ENCODE peak calls at places on chromosomes 6 and 20, in nine cellular contexts. One of them, this sample, is unnamed. For H3K4me1, the result is how much of the 10 kb centered on the place peaks cover.

GRCh38 chr6:154931741-154932424 is 63.2 kb upstream of the TIAM2 start:
- DNase-seq in aorta: no peak
- DNase-seq in stomach: no peak
- DNase-seq in ascending aorta: no peak
- DNase-seq in NT2/D1: no peak
- DNase-seq in neural progenitor cell: peak
- DNase-seq in body of pancreas: no peak
- DNase-seq in tibial artery: no peak
- DNase-seq in endothelial cell of umbilical vein: no peak
- DNase-seq in this sample: no peak

GRCh38 chr6:30238178-30238795 is 25.1 kb upstream of the TRIM26 start:
- DNase-seq in aorta: no peak
- DNase-seq in stomach: no peak
- DNase-seq in ascending aorta: no peak
- DNase-seq in NT2/D1: no peak
- DNase-seq in neural progenitor cell: peak
- DNase-seq in body of pancreas: no peak
- DNase-seq in tibial artery: no peak
- DNase-seq in endothelial cell of umbilical vein: no peak
- DNase-seq in this sample: peak

GRCh38 chr20:63702751-63703470 is 4.9 kb downstream of the ARFRP1 start:
- DNase-seq in aorta: no peak
- DNase-seq in stomach: no peak
- DNase-seq in ascending aorta: peak
- DNase-seq in NT2/D1: no peak
- DNase-seq in neural progenitor cell: no peak
- DNase-seq in body of pancreas: peak
- DNase-seq in tibial artery: peak
- DNase-seq in endothelial cell of umbilical vein: no peak
- DNase-seq in this sample: no peak

GRCh38 chr20:54624701-54625472 is 149.5 kb downstream of the DOK5 start:
- DNase-seq in aorta: no peak
- DNase-seq in stomach: no peak
- DNase-seq in ascending aorta: no peak
- DNase-seq in NT2/D1: peak
- DNase-seq in neural progenitor cell: peak
- DNase-seq in body of pancreas: no peak
- DNase-seq in tibial artery: no peak
- DNase-seq in endothelial cell of umbilical vein: no peak
- DNase-seq in this sample: no peak

GRCh38 chr20:48899881-48900280 is 21.6 kb upstream of the ARFGEF2 start:
- DNase-seq in aorta: no peak
- DNase-seq in stomach: no peak
- DNase-seq in ascending aorta: no peak
- DNase-seq in NT2/D1: no peak
- DNase-seq in neural progenitor cell: no peak
- DNase-seq in body of pancreas: no peak
- DNase-seq in tibial artery: no peak
- DNase-seq in endothelial cell of umbilical vein: no peak
- DNase-seq in this sample: no peak

GRCh38 chr6:110690916-110691315 is 124.4 kb downstream of the CDK19 start:
- DNase-seq in aorta: no peak
- DNase-seq in stomach: no peak
- DNase-seq in ascending aorta: no peak
- DNase-seq in NT2/D1: no peak
- DNase-seq in neural progenitor cell: no peak
- DNase-seq in body of pancreas: no peak
- DNase-seq in tibial artery: no peak
- DNase-seq in endothelial cell of umbilical vein: no peak
- DNase-seq in this sample: no peak

GRCh38 chr6:27288136-27289044 is 23.7 kb downstream of the POM121L2 start:
- DNase-seq in aorta: no peak
- DNase-seq in stomach: no peak
- DNase-seq in ascending aorta: no peak
- DNase-seq in NT2/D1: no peak
- DNase-seq in neural progenitor cell: peak
- DNase-seq in body of pancreas: no peak
- DNase-seq in tibial artery: no peak
- DNase-seq in endothelial cell of umbilical vein: no peak
- DNase-seq in this sample: no peak

GRCh38 chr6:11328613-11329247 is 96.3 kb upstream of the NEDD9 start:
- DNase-seq in aorta: no peak
- DNase-seq in stomach: no peak
- DNase-seq in ascending aorta: no peak
- DNase-seq in NT2/D1: no peak
- DNase-seq in neural progenitor cell: no peak
- DNase-seq in body of pancreas: no peak
- DNase-seq in tibial artery: no peak
- DNase-seq in endothelial cell of umbilical vein: no peak
- DNase-seq in this sample: no peak

GRCh38 chr6:159828074-159828473 is 28.0 kb downstream of the PNLDC1 start:
- DNase-seq in aorta: no peak
- DNase-seq in stomach: no peak
- DNase-seq in ascending aorta: no peak
- DNase-seq in NT2/D1: no peak
- DNase-seq in neural progenitor cell: no peak
- DNase-seq in body of pancreas: peak
- DNase-seq in tibial artery: peak
- DNase-seq in endothelial cell of umbilical vein: no peak
- DNase-seq in this sample: no peak

GRCh38 chr6:167934426-167934864 is 63.0 kb upstream of the KIF25 start:
- DNase-seq in aorta: no peak
- DNase-seq in stomach: peak
- DNase-seq in ascending aorta: no peak
- DNase-seq in NT2/D1: no peak
- DNase-seq in neural progenitor cell: no peak
- DNase-seq in body of pancreas: no peak
- DNase-seq in tibial artery: no peak
- DNase-seq in endothelial cell of umbilical vein: peak
- DNase-seq in this sample: no peak

GRCh38 chr6:128350416-128351254 is 169.8 kb downstream of the PTPRK start:
- DNase-seq in aorta: no peak
- DNase-seq in stomach: no peak
- DNase-seq in ascending aorta: no peak
- DNase-seq in NT2/D1: no peak
- DNase-seq in neural progenitor cell: no peak
- DNase-seq in body of pancreas: no peak
- DNase-seq in tibial artery: no peak
- DNase-seq in endothelial cell of umbilical vein: no peak
- DNase-seq in this sample: no peak

GRCh38 chr6:28695671-28696537 is 170.2 kb downstream of the GPX5 start:
- DNase-seq in aorta: no peak
- DNase-seq in stomach: no peak
- DNase-seq in ascending aorta: no peak
- DNase-seq in NT2/D1: no peak
- DNase-seq in neural progenitor cell: no peak
- DNase-seq in body of pancreas: no peak
- DNase-seq in tibial artery: no peak
- DNase-seq in endothelial cell of umbilical vein: no peak
- DNase-seq in this sample: no peak

GRCh38 chr6:82072771-82073170 is 174.8 kb downstream of the IBTK start:
- DNase-seq in aorta: no peak
- DNase-seq in stomach: no peak
- DNase-seq in ascending aorta: peak
- DNase-seq in NT2/D1: no peak
- DNase-seq in neural progenitor cell: no peak
- DNase-seq in body of pancreas: no peak
- DNase-seq in tibial artery: no peak
- DNase-seq in endothelial cell of umbilical vein: no peak
- DNase-seq in this sample: no peak

GRCh38 chr6:85864453-85865401 is 222.0 kb upstream of the SYNCRIP start:
- DNase-seq in aorta: no peak
- DNase-seq in stomach: peak
- DNase-seq in ascending aorta: no peak
- DNase-seq in NT2/D1: no peak
- DNase-seq in neural progenitor cell: no peak
- DNase-seq in body of pancreas: peak
- DNase-seq in tibial artery: no peak
- DNase-seq in endothelial cell of umbilical vein: peak
- DNase-seq in this sample: no peak

GRCh38 chr6:147017153-147017552 is 187.1 kb upstream of the STXBP5 start:
- DNase-seq in aorta: no peak
- DNase-seq in stomach: no peak
- DNase-seq in ascending aorta: no peak
- DNase-seq in NT2/D1: no peak
- DNase-seq in neural progenitor cell: no peak
- DNase-seq in body of pancreas: no peak
- DNase-seq in tibial artery: no peak
- DNase-seq in endothelial cell of umbilical vein: no peak
- DNase-seq in this sample: no peak

GRCh38 chr6:111793711-111794111 is 79.5 kb downstream of the FYN start:
- DNase-seq in aorta: no peak
- DNase-seq in stomach: peak
- DNase-seq in ascending aorta: no peak
- DNase-seq in NT2/D1: no peak
- DNase-seq in neural progenitor cell: no peak
- DNase-seq in body of pancreas: no peak
- DNase-seq in tibial artery: no peak
- DNase-seq in endothelial cell of umbilical vein: no peak
- DNase-seq in this sample: no peak

GRCh38 chr20:38633577-38634093 is 32.0 kb downstream of the ARHGAP40 start:
- DNase-seq in aorta: no peak
- DNase-seq in stomach: peak
- DNase-seq in ascending aorta: no peak
- DNase-seq in NT2/D1: peak
- DNase-seq in neural progenitor cell: peak
- DNase-seq in body of pancreas: peak
- DNase-seq in tibial artery: no peak
- DNase-seq in endothelial cell of umbilical vein: peak
- DNase-seq in this sample: peak

GRCh38 chr20:6848992-6849391 is 81.5 kb downstream of the BMP2 start:
- DNase-seq in aorta: no peak
- DNase-seq in stomach: no peak
- DNase-seq in ascending aorta: no peak
- DNase-seq in NT2/D1: no peak
- DNase-seq in neural progenitor cell: no peak
- DNase-seq in body of pancreas: no peak
- DNase-seq in tibial artery: no peak
- DNase-seq in endothelial cell of umbilical vein: no peak
- DNase-seq in this sample: no peak

GRCh38 chr6:159094444-159095252 is 49.9 kb upstream of the TAGAP start:
- DNase-seq in aorta: no peak
- DNase-seq in stomach: no peak
- DNase-seq in ascending aorta: no peak
- DNase-seq in NT2/D1: no peak
- DNase-seq in neural progenitor cell: no peak
- DNase-seq in body of pancreas: no peak
- DNase-seq in tibial artery: no peak
- DNase-seq in endothelial cell of umbilical vein: no peak
- DNase-seq in this sample: peak

GRCh38 chr6:31479933-31480535 is 17.9 kb upstream of the MICB start:
- DNase-seq in aorta: no peak
- DNase-seq in stomach: no peak
- DNase-seq in ascending aorta: no peak
- DNase-seq in NT2/D1: no peak
- DNase-seq in neural progenitor cell: no peak
- DNase-seq in body of pancreas: peak
- DNase-seq in tibial artery: no peak
- DNase-seq in endothelial cell of umbilical vein: no peak
- DNase-seq in this sample: no peak

GRCh38 chr6:140779341-140779740 is 1353.4 kb upstream of the GJE1 start:
- DNase-seq in aorta: no peak
- DNase-seq in stomach: no peak
- DNase-seq in ascending aorta: no peak
- DNase-seq in NT2/D1: no peak
- DNase-seq in neural progenitor cell: no peak
- DNase-seq in body of pancreas: no peak
- DNase-seq in tibial artery: no peak
- DNase-seq in endothelial cell of umbilical vein: no peak
- DNase-seq in this sample: no peak

GRCh38 chr6:141103246-141103645 is 1029.5 kb upstream of the GJE1 start:
- DNase-seq in aorta: no peak
- DNase-seq in stomach: no peak
- DNase-seq in ascending aorta: no peak
- DNase-seq in NT2/D1: no peak
- DNase-seq in neural progenitor cell: no peak
- DNase-seq in body of pancreas: no peak
- DNase-seq in tibial artery: no peak
- DNase-seq in endothelial cell of umbilical vein: peak
- DNase-seq in this sample: no peak

DNA sequence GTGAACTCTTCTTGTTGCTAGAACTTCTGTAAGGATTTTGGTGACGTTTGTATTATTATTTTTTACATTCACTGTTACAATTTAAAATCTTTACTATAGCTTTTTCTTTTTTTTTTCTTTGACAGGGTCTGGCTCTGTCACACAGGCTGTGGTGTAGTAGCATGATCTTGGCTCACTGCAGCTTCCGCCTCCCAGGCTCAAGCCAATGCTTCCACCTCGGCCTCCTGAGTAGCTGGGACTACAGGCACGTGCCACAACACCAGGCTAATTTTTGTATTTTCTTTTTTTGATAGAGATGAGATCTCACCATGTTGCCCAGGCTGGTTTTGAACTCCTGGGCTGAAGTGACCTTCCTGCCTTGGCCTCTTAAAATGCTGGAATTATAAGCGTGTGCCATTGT is 21.2 kb downstream of the HECA start:
- DNase-seq in aorta: no peak
- DNase-seq in stomach: no peak
- DNase-seq in ascending aorta: no peak
- DNase-seq in NT2/D1: no peak
- DNase-seq in neural progenitor cell: no peak
- DNase-seq in body of pancreas: no peak
- DNase-seq in tibial artery: no peak
- DNase-seq in endothelial cell of umbilical vein: no peak
- DNase-seq in this sample: no peak
- H3K4me1 ChIP-seq in aorta: under half
- H3K4me1 ChIP-seq in stomach: under half
- H3K4me1 ChIP-seq in ascending aorta: under half
- H3K4me1 ChIP-seq in NT2/D1: under half
- H3K4me1 ChIP-seq in neural progenitor cell: under half
- H3K4me1 ChIP-seq in body of pancreas: under half
- H3K4me1 ChIP-seq in tibial artery: under half
- H3K4me1 ChIP-seq in endothelial cell of umbilical vein: under half
- H3K4me1 ChIP-seq in this sample: half or more

GRCh38 chr20:47325242-47325641 is 31.3 kb downstream of the ZMYND8 start:
- DNase-seq in aorta: no peak
- DNase-seq in stomach: no peak
- DNase-seq in ascending aorta: no peak
- DNase-seq in NT2/D1: no peak
- DNase-seq in neural progenitor cell: no peak
- DNase-seq in body of pancreas: no peak
- DNase-seq in tibial artery: no peak
- DNase-seq in endothelial cell of umbilical vein: no peak
- DNase-seq in this sample: no peak
- H3K4me1 ChIP-seq in aorta: under half
- H3K4me1 ChIP-seq in stomach: half or more
- H3K4me1 ChIP-seq in ascending aorta: under half
- H3K4me1 ChIP-seq in NT2/D1: under half
- H3K4me1 ChIP-seq in neural progenitor cell: under half
- H3K4me1 ChIP-seq in body of pancreas: half or more
- H3K4me1 ChIP-seq in tibial artery: under half
- H3K4me1 ChIP-seq in endothelial cell of umbilical vein: under half
- H3K4me1 ChIP-seq in this sample: under half

GRCh38 chr6:158014505-158015187 is 33.0 kb downstream of the SYNJ2 start:
- DNase-seq in aorta: no peak
- DNase-seq in stomach: no peak
- DNase-seq in ascending aorta: no peak
- DNase-seq in NT2/D1: no peak
- DNase-seq in neural progenitor cell: no peak
- DNase-seq in body of pancreas: peak
- DNase-seq in tibial artery: peak
- DNase-seq in endothelial cell of umbilical vein: no peak
- DNase-seq in this sample: peak
- H3K4me1 ChIP-seq in aorta: under half
- H3K4me1 ChIP-seq in stomach: under half
- H3K4me1 ChIP-seq in ascending aorta: under half
- H3K4me1 ChIP-seq in NT2/D1: under half
- H3K4me1 ChIP-seq in neural progenitor cell: under half
- H3K4me1 ChIP-seq in body of pancreas: under half
- H3K4me1 ChIP-seq in tibial artery: under half
- H3K4me1 ChIP-seq in endothelial cell of umbilical vein: half or more
- H3K4me1 ChIP-seq in this sample: under half

GRCh38 chr6:37143585-37143984 is 26.4 kb upstream of the PIM1 start:
- DNase-seq in aorta: no peak
- DNase-seq in stomach: no peak
- DNase-seq in ascending aorta: no peak
- DNase-seq in NT2/D1: no peak
- DNase-seq in neural progenitor cell: no peak
- DNase-seq in body of pancreas: no peak
- DNase-seq in tibial artery: no peak
- DNase-seq in endothelial cell of umbilical vein: no peak
- DNase-seq in this sample: no peak
- H3K4me1 ChIP-seq in aorta: under half
- H3K4me1 ChIP-seq in stomach: under half
- H3K4me1 ChIP-seq in ascending aorta: under half
- H3K4me1 ChIP-seq in NT2/D1: under half
- H3K4me1 ChIP-seq in neural progenitor cell: under half
- H3K4me1 ChIP-seq in body of pancreas: under half
- H3K4me1 ChIP-seq in tibial artery: under half
- H3K4me1 ChIP-seq in endothelial cell of umbilical vein: under half
- H3K4me1 ChIP-seq in this sample: under half